ENCODE peak calls at places on chromosomes 1 and 21, in nine cellular contexts. Q, R, S, E, O, X, H, J and K are unnamed samples.

GRCh38 chr1:167893798-167894197 is 20.1 kb downstream of the ADCY10 start:
- DNase-seq in Q (no peak), R (no peak), S (no peak), E (no peak), O (no peak), X (no peak), H (no peak), J (no peak), K (no peak)

GRCh38 chr1:39154553-39155361 is 49.7 kb upstream of the MACF1 start:
- DNase-seq in Q (peak; percentile 92), R (no peak), S (no peak), E (peak; percentile 64), O (no peak), X (peak; percentile 50), H (peak; percentile 36), J (peak; percentile 38), K (peak; percentile 38)

GRCh38 chr1:229048896-229049295 is 222.0 kb upstream of the RAB4A start:
- DNase-seq in Q (no peak), R (no peak), S (no peak), E (no peak), O (no peak), X (no peak), H (no peak), J (no peak), K (no peak)

GRCh38 chr1:205528887-205529825 is 24.7 kb downstream of the CDK18 start:
- DNase-seq in Q (peak; percentile 78), R (peak; percentile 66), S (peak; percentile 97), E (peak; percentile 71), O (peak; percentile 79), X (peak; percentile 77), H (peak; percentile 83), J (peak; percentile 99), K (peak; percentile 79)

GRCh38 chr1:54968581-54968980 is 11.8 kb upstream of the TMEM61 start:
- DNase-seq in Q (no peak), R (no peak), S (no peak), E (no peak), O (no peak), X (no peak), H (no peak), J (peak; percentile 29), K (no peak)

GRCh38 chr1:190176776-190177175 is 300.9 kb downstream of the BRINP3 start:
- DNase-seq in Q (no peak), R (no peak), S (no peak), E (no peak), O (no peak), X (no peak), H (no peak), J (no peak), K (no peak)

GRCh38 chr1:167093863-167094516 is at the start of gene STYXL2:
- DNase-seq in Q (no peak), R (no peak), S (no peak), E (no peak), O (no peak), X (peak; percentile 74), H (no peak), J (no peak), K (no peak)

GRCh38 chr1:167820684-167821355 is 93.1 kb downstream of the ADCY10 start:
- DNase-seq in Q (no peak), R (no peak), S (no peak), E (no peak), O (no peak), X (no peak), H (no peak), J (no peak), K (no peak)

GRCh38 chr1:187236145-187236544 is 407.4 kb downstream of the PLA2G4A start:
- DNase-seq in Q (no peak), R (no peak), S (no peak), E (no peak), O (no peak), X (no peak), H (no peak), J (no peak), K (no peak)

GRCh38 chr1:26297057-26297790 is 9.2 kb downstream of the UBXN11 start:
- DNase-seq in Q (no peak), R (no peak), S (no peak), E (no peak), O (no peak), X (no peak), H (no peak), J (peak; percentile 57), K (no peak)

GRCh38 chr21:46060596-46061061 is 37.3 kb upstream of the COL6A2 start:
- DNase-seq in Q (peak; percentile 99), R (no peak), S (peak; percentile 31), E (peak; percentile 92), O (no peak), X (peak; percentile 85), H (peak; percentile 77), J (peak; percentile 99), K (no peak)

GRCh38 chr1:162003061-162003824 is 20.4 kb downstream of the OLFML2B start:
- DNase-seq in Q (peak; percentile 72), R (no peak), S (no peak), E (peak; percentile 88), O (no peak), X (no peak), H (peak; percentile 54), J (peak; percentile 95), K (no peak)

GRCh38 chr1:221431968-221432367 is 309.9 kb downstream of the DUSP10 start:
- DNase-seq in Q (no peak), R (no peak), S (no peak), E (no peak), O (no peak), X (no peak), H (no peak), J (no peak), K (no peak)

GRCh38 chr1:218048828-218049227 is 236.3 kb upstream of the RRP15 start:
- DNase-seq in Q (no peak), R (no peak), S (no peak), E (no peak), O (no peak), X (no peak), H (no peak), J (no peak), K (no peak)

GRCh38 chr1:31027693-31028526 is 37.6 kb downstream of the PUM1 start:
- DNase-seq in Q (no peak), R (no peak), S (no peak), E (no peak), O (no peak), X (no peak), H (no peak), J (peak; percentile 71), K (no peak)

GRCh38 chr1:31032266-31032665 is 33.3 kb downstream of the PUM1 start:
- DNase-seq in Q (no peak), R (no peak), S (no peak), E (no peak), O (no peak), X (no peak), H (no peak), J (no peak), K (no peak)

GRCh38 chr1:31029031-31029430 is 36.5 kb downstream of the PUM1 start:
- DNase-seq in Q (no peak), R (no peak), S (no peak), E (no peak), O (no peak), X (no peak), H (no peak), J (no peak), K (no peak)

GRCh38 chr1:31033573-31033972 is 31.9 kb downstream of the PUM1 start:
- DNase-seq in Q (no peak), R (no peak), S (no peak), E (no peak), O (no peak), X (no peak), H (no peak), J (no peak), K (no peak)

DNA sequence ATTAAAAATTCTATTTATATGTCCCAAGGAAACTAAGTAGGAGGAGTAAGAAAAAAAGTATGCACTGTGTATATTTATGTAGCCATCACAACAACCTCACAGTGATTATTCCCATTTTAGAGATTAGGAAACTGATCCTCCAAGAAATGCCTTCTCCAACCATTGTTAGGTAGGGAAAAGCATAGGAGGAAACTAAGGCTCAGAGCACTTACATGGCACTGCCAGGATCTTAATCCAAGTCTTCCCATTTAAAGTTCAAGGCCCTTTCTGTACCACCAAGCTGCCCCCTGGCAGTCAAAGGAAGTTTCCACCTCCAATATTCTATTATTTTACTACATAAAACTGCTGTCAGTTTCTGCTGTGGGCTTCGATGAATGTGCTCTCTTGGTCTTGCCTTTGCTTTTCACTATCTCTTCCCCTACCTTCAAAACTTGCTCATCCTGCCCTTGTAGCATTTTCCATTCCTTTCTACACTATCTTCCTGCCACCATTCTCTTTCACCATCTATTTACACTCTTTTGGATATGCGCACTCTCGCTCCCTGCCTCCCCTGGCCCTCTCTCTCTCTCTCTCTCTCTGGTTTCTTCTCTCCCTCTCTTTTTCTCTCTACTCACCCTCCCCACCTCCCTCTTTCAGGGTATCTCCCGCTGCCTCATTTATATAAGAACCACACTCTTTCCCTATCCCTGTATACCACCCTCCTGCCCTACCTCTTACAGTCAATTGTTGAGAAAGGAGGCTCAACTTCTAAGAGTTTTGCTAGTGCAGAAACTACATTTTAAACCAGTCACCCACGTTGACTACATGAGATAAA is 34.0 kb downstream of the PUM1 start:
- DNase-seq in Q (no peak), R (no peak), S (no peak), E (no peak), O (no peak), X (no peak), H (no peak), J (no peak), K (no peak)
- H3K4me1 ChIP-seq in Q (peaks cover 28% of the 10 kb centered on the region), R (peaks cover 75% of the 10 kb centered on the region), S (peaks cover 70% of the 10 kb centered on the region), E (peaks cover 68% of the 10 kb centered on the region), O (peaks cover 19% of the 10 kb centered on the region), X (peaks cover 82% of the 10 kb centered on the region), H (peaks cover 89% of the 10 kb centered on the region), J (peaks cover 15% of the 10 kb centered on the region), K (no peaks in the 10 kb centered on the region)

GRCh38 chr1:49346767-49347349 is 570.2 kb upstream of the BEND5 start:
- DNase-seq in Q (no peak), R (no peak), S (no peak), E (no peak), O (no peak), X (no peak), H (no peak), J (no peak), K (peak; percentile 27)
- H3K9me3 ChIP-seq in Q (no peaks in the 10 kb centered on the region), R (no peaks in the 10 kb centered on the region), S (peaks cover 14% of the 10 kb centered on the region), E (no peaks in the 10 kb centered on the region), O (no peaks in the 10 kb centered on the region), X (no peaks in the 10 kb centered on the region), H (no peaks in the 10 kb centered on the region), J (no peaks in the 10 kb centered on the region), K (no peaks in the 10 kb centered on the region)

GRCh38 chr1:109979489-109980091 is 5.0 kb upstream of the AHCYL1 start:
- DNase-seq in Q (peak; percentile 70), R (no peak), S (no peak), E (peak; percentile 67), O (no peak), X (no peak), H (no peak), J (peak; percentile 90), K (no peak)
- H3K4me3 ChIP-seq in Q (no peak overlapping the region), R (no peak overlapping the region), S (no peak overlapping the region), E (no peak overlapping the region), O (no peak overlapping the region), X (no peak overlapping the region), H (no peak overlapping the region), J (no peak overlapping the region), K (no peak overlapping the region)

DNA sequence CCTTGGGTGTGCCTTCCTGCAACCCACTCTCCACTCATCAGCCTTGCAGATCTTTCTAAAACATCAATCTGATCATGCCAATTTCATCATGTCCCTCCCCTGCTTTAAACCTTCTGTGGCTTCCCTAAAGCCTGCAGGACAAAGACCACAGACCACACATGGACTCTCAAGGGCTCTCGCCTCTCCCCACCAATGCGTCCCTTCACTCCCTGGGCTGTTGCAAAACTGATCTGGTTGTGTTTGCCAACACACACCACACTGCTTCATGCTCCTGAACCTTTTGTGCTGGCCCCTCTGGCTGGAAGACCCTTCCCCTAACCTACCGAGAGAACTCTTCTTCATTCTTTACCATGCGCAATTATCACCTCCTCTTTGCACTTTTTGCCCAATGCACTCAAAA is 72.4 kb downstream of the ITPKB start:
- DNase-seq in Q (no peak), R (no peak), S (no peak), E (no peak), O (no peak), X (peak; percentile 9), H (no peak), J (no peak), K (no peak)
- H3K4me1 ChIP-seq in Q (peaks cover 40% of the 10 kb centered on the region), R (peaks cover 25% of the 10 kb centered on the region), S (peaks cover 70% of the 10 kb centered on the region), E (peaks cover 53% of the 10 kb centered on the region), O (peaks cover 25% of the 10 kb centered on the region), X (peaks cover 21% of the 10 kb centered on the region), H (peaks cover 86% of the 10 kb centered on the region), J (peaks cover 32% of the 10 kb centered on the region), K (peaks cover 33% of the 10 kb centered on the region)